ENCODE peak calls at places on chromosomes 4 and X, in five cellular contexts. D, E, W, Y and O are unnamed samples.

GRCh38 chrX:98523521-98523920 is 1639.8 kb downstream of the RPA4 start:
- DNase-seq in E (no peak), D (no peak), W (no peak), Y (no peak), O (no peak)

GRCh38 chr4:76526585-76526990 is 91.6 kb downstream of the SHROOM3 start:
- DNase-seq in E (no peak), W (no peak), D (peak), Y (no peak), O (no peak)

GRCh38 chr4:152217896-152218295 is 318.0 kb downstream of the FBXW7 start:
- DNase-seq in Y (no peak), D (no peak), W (no peak), E (no peak), O (no peak)

GRCh38 chrX:19381326-19381725 is 37.6 kb downstream of the PDHA1 start:
- DNase-seq in D (no peak), E (no peak), Y (no peak), W (no peak), O (no peak)

GRCh38 chrX:104270916-104271512 is 16.3 kb upstream of the ESX1 start:
- DNase-seq in W (peak), E (peak), Y (no peak), D (no peak), O (peak)

GRCh38 chrX:52217494-52218160 is 32.9 kb downstream of the MAGED4 start:
- DNase-seq in D (no peak), W (no peak), E (no peak), Y (no peak), O (no peak)

GRCh38 chr4:126568652-126569580 is 1063.8 kb upstream of the INTU start:
- DNase-seq in W (no peak), Y (no peak), D (no peak), E (no peak), O (no peak)

GRCh38 chrX:97238632-97239031 is 354.9 kb downstream of the RPA4 start:
- DNase-seq in D (peak), E (no peak), Y (no peak), W (no peak), O (no peak)

GRCh38 chr4:122701061-122701460 is 31.4 kb upstream of the BBS12 start:
- DNase-seq in D (peak), W (no peak), Y (no peak), E (no peak), O (no peak)

GRCh38 chr4:77433102-77433733 is 172.4 kb upstream of the CXCL13 start:
- DNase-seq in D (peak), E (no peak), Y (no peak), W (no peak), O (no peak)

GRCh38 chr4:5460106-5460801 is 248.1 kb downstream of the EVC2 start:
- DNase-seq in E (no peak), Y (no peak), W (no peak), D (no peak), O (no peak)

GRCh38 chr4:183349673-183350072 is 27.4 kb upstream of the CLDN24 start:
- DNase-seq in D (peak), E (no peak), W (no peak), Y (no peak), O (no peak)

GRCh38 chr4:41992967-41993857 is 2.9 kb downstream of the SLC30A9 start:
- DNase-seq in D (no peak), Y (no peak), W (no peak), E (no peak), O (no peak)

GRCh38 chrX:15512401-15512965 is 11.9 kb downstream of the BMX start:
- DNase-seq in Y (no peak), W (no peak), D (peak), E (no peak), O (no peak)

GRCh38 chr4:181998588-181998987 is 244.6 kb upstream of the TENM3 start:
- DNase-seq in E (no peak), D (no peak), W (no peak), Y (no peak), O (no peak)

GRCh38 chr4:10192331-10192730 is 75.7 kb upstream of the WDR1 start:
- DNase-seq in D (peak), E (no peak), Y (no peak), W (no peak), O (no peak)

GRCh38 chr4:175540151-175540550 is 271.9 kb downstream of the GPM6A start:
- DNase-seq in Y (no peak), D (peak), W (no peak), E (no peak), O (no peak)

DNA sequence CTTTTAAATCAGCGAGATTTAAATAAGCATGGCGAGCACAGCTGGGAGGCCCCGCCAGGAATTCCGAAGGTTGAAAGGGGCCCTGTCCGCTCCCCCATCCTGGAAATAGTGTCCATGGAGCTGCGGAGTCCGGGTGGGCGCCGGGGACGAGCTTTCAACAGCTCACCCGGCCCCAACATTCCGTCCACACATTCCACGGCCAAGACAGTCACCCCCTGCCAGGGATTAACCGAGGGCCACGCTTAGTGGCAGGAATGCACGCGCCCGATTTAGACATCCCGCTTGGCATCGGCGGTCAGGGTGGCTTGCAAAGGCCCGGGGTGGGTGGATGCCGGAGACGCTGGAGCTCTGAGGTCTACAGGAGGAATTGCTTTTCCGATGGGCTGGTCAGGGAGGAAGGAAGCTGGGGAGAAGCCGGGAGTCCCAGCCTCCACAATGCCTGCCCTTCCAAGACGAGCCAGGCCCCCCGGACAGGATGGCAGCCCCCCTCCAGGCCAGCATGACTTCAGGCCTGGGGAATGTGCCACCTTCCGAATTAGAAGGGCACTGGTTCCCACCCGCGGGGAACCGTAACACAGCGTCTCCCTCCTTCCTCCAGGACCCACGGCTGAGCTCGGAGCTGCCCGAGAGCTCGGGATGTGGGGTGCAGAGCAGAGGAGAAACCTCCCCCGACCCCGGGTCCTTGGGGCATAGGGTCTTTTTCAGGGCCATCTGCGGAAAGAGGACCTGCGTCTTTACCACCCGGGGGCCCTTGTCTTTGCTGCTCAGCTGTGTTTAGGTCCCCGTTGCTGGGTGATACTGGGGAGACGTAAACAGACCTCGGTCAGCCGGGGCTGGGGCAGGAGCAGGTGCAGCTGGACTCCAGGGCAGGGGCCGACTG is 26.9 kb upstream of the PPP2R3B start:
- DNase-seq in E (no peak), D (no peak), Y (peak), W (no peak), O (no peak)
- H3K27ac ChIP-seq in E (peak), D (no peak), Y (peak), W (no peak), O (no peak)

GRCh38 chr4:25172964-25173917 is 13.0 kb upstream of the SEPSECS start:
- DNase-seq in D (peak), E (no peak), Y (peak), W (no peak), O (no peak)

GRCh38 chr4:25178838-25179261 is 18.6 kb upstream of the SEPSECS start:
- DNase-seq in D (no peak), W (no peak), E (no peak), Y (no peak), O (no peak)

GRCh38 chr4:25174674-25175073 is 14.4 kb upstream of the SEPSECS start:
- DNase-seq in D (peak), Y (no peak), E (no peak), W (no peak), O (no peak)

GRCh38 chr4:25180524-25181131 is 20.4 kb upstream of the SEPSECS start:
- DNase-seq in W (no peak), E (no peak), D (no peak), Y (no peak), O (no peak)

DNA sequence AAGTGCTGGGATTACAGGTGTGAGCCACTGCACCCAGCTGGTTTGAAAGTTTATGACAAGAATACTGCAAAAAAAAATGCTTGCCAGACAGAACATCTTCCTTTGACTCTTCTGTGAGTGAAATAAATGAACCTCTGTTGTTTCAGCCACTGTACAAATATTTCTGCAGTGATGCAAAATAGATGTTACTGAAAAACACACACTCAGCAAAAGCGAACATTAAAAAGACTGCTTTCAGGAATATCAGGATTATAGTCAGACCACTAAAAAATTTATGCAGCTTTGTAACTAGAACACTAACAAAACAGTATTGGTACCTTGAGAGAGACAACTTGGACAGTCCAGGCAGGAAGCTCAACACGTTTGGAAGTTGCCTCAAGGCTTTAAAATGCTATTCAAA is 16.9 kb upstream of the SEPSECS start:
- DNase-seq in Y (no peak), D (no peak), E (no peak), W (no peak), O (no peak)
- H3K27ac ChIP-seq in Y (no peak), D (no peak), E (no peak), W (no peak), O (no peak)

DNA sequence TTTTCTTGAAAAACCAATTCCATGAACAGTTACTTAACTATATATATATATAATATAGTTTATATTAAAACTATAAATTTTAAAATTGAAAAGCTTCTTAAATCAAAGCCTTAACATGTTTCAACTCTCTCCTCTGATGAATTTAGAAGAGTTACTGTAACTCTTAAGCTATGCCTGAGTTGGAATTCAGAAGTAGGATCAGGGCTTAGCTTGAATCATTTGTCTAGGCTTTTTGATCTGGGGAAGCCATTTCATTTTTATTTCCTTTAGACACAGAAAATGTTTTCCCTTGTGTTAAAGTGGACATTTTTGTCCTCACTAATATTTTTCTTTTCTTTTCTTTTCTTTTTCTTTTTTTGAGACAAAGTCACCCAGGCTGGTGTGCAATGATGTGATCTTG is 40.4 kb upstream of the PDLIM5 start:
- DNase-seq in W (no peak), Y (no peak), E (no peak), D (no peak), O (no peak)
- H3K27ac ChIP-seq in W (no peak), Y (peak), E (no peak), D (no peak), O (no peak)

DNA sequence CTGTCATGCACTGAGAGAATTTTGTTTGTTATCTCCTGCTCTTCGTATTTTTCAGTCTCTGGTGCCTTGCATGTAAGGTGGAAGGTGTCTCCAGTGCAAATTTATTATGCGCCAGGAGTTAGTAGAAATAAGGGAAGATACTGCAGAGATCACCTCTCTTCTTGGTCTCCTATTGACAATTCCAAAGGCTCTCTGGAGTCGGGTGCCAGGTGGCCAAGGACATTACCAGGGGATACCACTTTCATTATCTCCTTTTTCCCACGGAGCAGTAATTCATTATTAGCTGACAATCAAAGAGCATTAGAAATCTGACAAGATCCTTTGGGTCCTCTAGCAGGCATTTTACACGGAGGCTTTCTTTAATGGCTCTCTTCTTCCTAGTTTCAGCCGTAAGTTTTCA is 26.0 kb downstream of the ADD1 start:
- DNase-seq in E (no peak), W (no peak), Y (no peak), D (no peak), O (no peak)
- H3K27ac ChIP-seq in E (no peak), W (peak), Y (no peak), D (no peak), O (peak)

GRCh38 chrX:50756276-50756675 is 57.7 kb downstream of the SHROOM4 start:
- DNase-seq in E (no peak), Y (no peak), W (no peak), D (peak), O (no peak)
- H3K27ac ChIP-seq in E (no peak), Y (no peak), W (no peak), D (no peak), O (no peak)

GRCh38 chrX:24024819-24025740 is 1.9 kb downstream of the KLHL15 start:
- DNase-seq in W (peak), Y (peak), E (peak), D (peak), O (peak)

GRCh38 chrX:24025741-24026402 is 1.1 kb downstream of the KLHL15 start:
- DNase-seq in Y (peak), D (peak), W (no peak), E (peak), O (no peak)

GRCh38 chrX:24027985-24028384 is 999 bp upstream of the KLHL15 start:
- DNase-seq in W (no peak), D (no peak), Y (no peak), E (no peak), O (no peak)

GRCh38 chrX:24026403-24026801 is 584 bp downstream of the KLHL15 start:
- DNase-seq in E (no peak), D (no peak), Y (no peak), W (no peak), O (no peak)

DNA sequence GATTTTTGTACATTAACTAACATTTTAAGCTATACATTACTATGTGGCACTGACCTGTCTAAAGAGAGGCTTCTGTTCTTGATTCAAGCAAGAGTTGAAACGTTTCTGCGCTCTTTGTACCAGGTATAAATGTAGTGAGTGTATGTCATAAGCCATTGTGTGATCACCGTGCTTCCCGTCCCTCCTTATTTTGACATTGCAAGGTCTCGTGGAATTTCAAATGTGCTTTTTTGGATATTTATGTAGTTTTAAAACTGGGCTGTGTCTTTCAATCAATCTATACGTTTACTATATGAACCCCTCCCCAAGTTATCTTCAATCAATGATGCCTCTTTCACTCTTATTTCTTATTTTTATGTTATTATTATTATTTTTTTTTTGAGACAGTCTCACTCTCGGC is at the start of gene KLHL15:
- DNase-seq in E (no peak), W (no peak), Y (no peak), D (no peak), O (no peak)
- H3K27ac ChIP-seq in E (peak), W (peak), Y (peak), D (peak), O (peak)

GRCh38 chr4:173382349-173382748 is 11.6 kb downstream of the SAP30 start:
- DNase-seq in E (no peak), D (no peak), Y (no peak), W (no peak), O (no peak)

GRCh38 chr4:173386751-173387150 is 12.2 kb downstream of the SCRG1 start:
- DNase-seq in Y (no peak), E (no peak), D (no peak), W (no peak), O (no peak)

GRCh38 chr4:173379929-173380328 is 9.2 kb downstream of the SAP30 start:
- DNase-seq in E (no peak), W (no peak), Y (no peak), D (no peak), O (no peak)

GRCh38 chr4:173380987-173381386 is 10.2 kb downstream of the SAP30 start:
- DNase-seq in D (no peak), W (no peak), Y (no peak), E (no peak), O (no peak)

DNA sequence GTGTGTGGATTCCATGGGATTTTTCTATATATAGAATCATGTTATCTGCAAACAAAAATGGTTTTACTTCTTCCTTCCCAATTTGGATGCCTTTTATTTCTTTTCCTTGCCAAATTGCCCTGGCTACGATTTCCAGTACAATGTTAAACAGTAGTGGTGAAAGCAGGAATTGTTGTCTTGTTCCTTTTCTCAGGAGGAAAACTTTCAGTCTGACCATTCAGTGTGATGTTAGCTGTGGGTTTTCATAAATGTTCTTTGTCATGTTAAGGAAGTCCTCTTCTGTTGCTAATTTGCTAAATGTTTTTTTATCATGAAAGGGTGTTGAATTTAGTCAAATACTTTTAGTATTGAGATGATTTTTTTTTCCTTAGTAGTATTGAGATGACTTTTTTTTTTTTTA is 10.9 kb downstream of the SAP30 start:
- DNase-seq in E (no peak), Y (no peak), D (no peak), W (no peak), O (no peak)
- H3K27ac ChIP-seq in E (no peak), Y (no peak), D (no peak), W (no peak), O (no peak)

GRCh38 chrX:14125451-14125850 is 95.8 kb upstream of the GEMIN8 start:
- DNase-seq in Y (no peak), E (no peak), D (no peak), W (no peak), O (no peak)

GRCh38 chrX:14124562-14124961 is 94.9 kb upstream of the GEMIN8 start:
- DNase-seq in D (no peak), E (no peak), Y (no peak), W (no peak), O (no peak)
- H3K27ac ChIP-seq in D (no peak), E (no peak), Y (no peak), W (no peak), O (no peak)

DNA sequence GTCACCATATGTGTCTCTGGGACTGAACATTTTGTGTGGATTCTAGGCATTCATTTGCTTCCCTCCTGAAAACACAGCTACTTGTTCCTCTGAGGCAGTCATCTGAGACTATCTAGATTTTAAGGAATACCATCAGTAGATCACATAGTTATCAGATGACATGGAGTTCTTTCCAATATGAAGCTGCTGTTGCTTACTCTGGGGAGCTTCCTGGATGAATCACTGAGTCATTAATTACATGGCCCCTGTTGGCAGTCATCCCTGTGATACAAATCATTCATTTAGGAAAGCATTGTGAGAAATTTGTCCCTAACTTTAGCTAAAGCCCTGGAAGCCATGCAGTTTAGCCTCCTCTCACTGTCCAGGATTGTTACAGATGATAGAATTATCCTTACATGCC is 98.2 kb upstream of the ARSJ start:
- DNase-seq in Y (no peak), E (no peak), D (peak), W (no peak), O (no peak)
- H3K27ac ChIP-seq in Y (no peak), E (no peak), D (no peak), W (no peak), O (no peak)

DNA sequence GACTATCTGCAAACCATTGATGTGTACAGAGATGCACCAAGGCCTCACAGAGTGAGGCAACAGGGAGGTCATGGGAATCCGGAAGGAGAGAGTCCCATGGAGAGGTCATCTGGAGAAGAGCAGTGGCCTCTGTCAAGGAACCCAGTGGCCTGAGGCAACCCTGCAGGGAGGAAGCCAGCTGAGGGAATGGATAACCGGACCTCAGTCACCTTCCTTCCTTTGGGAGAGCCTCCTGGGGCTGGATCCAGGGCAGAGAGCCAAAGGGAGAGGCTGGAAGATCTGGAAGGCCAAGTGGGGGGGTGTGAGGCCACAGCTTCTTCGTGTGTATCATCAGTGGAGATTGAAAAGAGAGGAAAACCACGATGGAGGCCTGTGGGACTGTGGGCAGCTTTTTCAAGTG is 24.3 kb upstream of the CD38 start:
- DNase-seq in W (peak), Y (no peak), E (no peak), D (no peak), O (no peak)
- H3K27ac ChIP-seq in W (no peak), Y (no peak), E (no peak), D (no peak), O (no peak)